ENCODE peak calls at places on chromosomes 16 and 17, in nine cellular contexts. W is EH, Z is natural killer cell, U is substantia nigra, Y is mucosa of descending colon, T is iPS DF 6.9, K is cardiac fibroblast, H is GM04503, V is AG04449. O is an unnamed sample.

GRCh38 chr17:63525190-63525946 is 2.2 kb downstream of the KCNH6 start:
- DNase-seq in H (no peak), W (no peak), T (no peak), Y (no peak), K (no peak), Z (no peak), V (no peak), U (no peak), O (no peak)

GRCh38 chr16:75114946-75115825 is 1.4 kb downstream of the LDHD start:
- DNase-seq in Z (no peak), Y (no peak), U (no peak), T (no peak), H (no peak), W (no peak), V (no peak), K (no peak), O (no peak)

GRCh38 chr17:38871247-38871991 is 1.6 kb downstream of the LASP1 start:
- DNase-seq in H (no peak), T (no peak), V (no peak), W (peak), K (peak), U (no peak), Z (peak), Y (peak), O (no peak)

GRCh38 chr17:6592193-6592592 is 35.8 kb upstream of the PITPNM3 start:
- DNase-seq in T (no peak), V (no peak), H (no peak), Y (no peak), Z (no peak), U (no peak), W (no peak), K (no peak), O (no peak)

GRCh38 chr17:36818134-36818825 is 119.0 kb upstream of the LHX1 start:
- DNase-seq in T (no peak), Y (no peak), V (no peak), K (no peak), H (no peak), U (no peak), Z (no peak), W (no peak), O (no peak)

GRCh38 chr16:68490358-68490757 is 42.0 kb upstream of the SMPD3 start:
- DNase-seq in Y (no peak), H (no peak), V (no peak), K (no peak), Z (no peak), T (no peak), W (no peak), U (no peak), O (no peak)

GRCh38 chr16:68368602-68368944 is 57.8 kb downstream of the PRMT7 start:
- DNase-seq in Y (peak), H (no peak), Z (no peak), V (no peak), U (no peak), W (no peak), T (no peak), K (no peak), O (no peak)

GRCh38 chr17:63675607-63676539 is 24.1 kb downstream of the LIMD2 start:
- DNase-seq in K (peak), U (no peak), Y (peak), H (peak), T (no peak), Z (no peak), V (peak), W (peak), O (no peak)

GRCh38 chr16:3498988-3499387 is 1.8 kb upstream of the CLUAP1 start:
- DNase-seq in U (no peak), H (no peak), K (no peak), Y (peak), Z (no peak), V (no peak), W (no peak), T (no peak), O (no peak)